ENCODE peak calls at places on chromosomes 1 and 21, in six cellular contexts. One of them, this sample, is unnamed.

GRCh38 chr21:45768741-45769049 is 125.2 kb downstream of the PCBP3 start:
- DNase-seq in body of pancreas: no peak
- DNase-seq in lower leg skin: no peak
- DNase-seq in esophagus squamous epithelium: no peak
- DNase-seq in ovary: no peak
- DNase-seq in IMR-90: no peak
- DNase-seq in this sample: peak

GRCh38 chr21:15850645-15851044 is 120.9 kb downstream of the USP25 start:
- DNase-seq in body of pancreas: no peak
- DNase-seq in lower leg skin: no peak
- DNase-seq in esophagus squamous epithelium: no peak
- DNase-seq in ovary: no peak
- DNase-seq in IMR-90: peak
- DNase-seq in this sample: no peak

GRCh38 chr21:45267390-45267760 is 20.3 kb downstream of the POFUT2 start:
- DNase-seq in body of pancreas: no peak
- DNase-seq in lower leg skin: peak
- DNase-seq in esophagus squamous epithelium: no peak
- DNase-seq in ovary: peak
- DNase-seq in IMR-90: no peak
- DNase-seq in this sample: no peak

GRCh38 chr21:44893948-44894656 is 20.6 kb upstream of the PTTG1IP start:
- DNase-seq in body of pancreas: no peak
- DNase-seq in lower leg skin: no peak
- DNase-seq in esophagus squamous epithelium: no peak
- DNase-seq in ovary: no peak
- DNase-seq in IMR-90: no peak
- DNase-seq in this sample: no peak

GRCh38 chr21:45146801-45147200 is 72.4 kb downstream of the ADARB1 start:
- DNase-seq in body of pancreas: no peak
- DNase-seq in lower leg skin: peak
- DNase-seq in esophagus squamous epithelium: no peak
- DNase-seq in ovary: no peak
- DNase-seq in IMR-90: no peak
- DNase-seq in this sample: peak

GRCh38 chr1:156090822-156091188 is 8.5 kb upstream of the MEX3A start:
- DNase-seq in body of pancreas: peak
- DNase-seq in lower leg skin: peak
- DNase-seq in esophagus squamous epithelium: no peak
- DNase-seq in ovary: peak
- DNase-seq in IMR-90: peak
- DNase-seq in this sample: peak

GRCh38 chr1:34129630-34130029 is 35.4 kb downstream of the CSMD2 start:
- DNase-seq in body of pancreas: no peak
- DNase-seq in lower leg skin: no peak
- DNase-seq in esophagus squamous epithelium: no peak
- DNase-seq in ovary: no peak
- DNase-seq in IMR-90: no peak
- DNase-seq in this sample: no peak

GRCh38 chr1:228379165-228379460 is 27.5 kb downstream of the TRIM11 start:
- DNase-seq in body of pancreas: no peak
- DNase-seq in lower leg skin: peak
- DNase-seq in esophagus squamous epithelium: no peak
- DNase-seq in ovary: peak
- DNase-seq in IMR-90: no peak
- DNase-seq in this sample: peak

GRCh38 chr1:34360574-34360973 is 183.9 kb downstream of the C1orf94 start:
- DNase-seq in body of pancreas: no peak
- DNase-seq in lower leg skin: no peak
- DNase-seq in esophagus squamous epithelium: no peak
- DNase-seq in ovary: no peak
- DNase-seq in IMR-90: no peak
- DNase-seq in this sample: no peak

GRCh38 chr1:12128120-12128519 is 38.7 kb upstream of the TNFRSF1B start:
- DNase-seq in body of pancreas: no peak
- DNase-seq in lower leg skin: no peak
- DNase-seq in esophagus squamous epithelium: no peak
- DNase-seq in ovary: no peak
- DNase-seq in IMR-90: no peak
- DNase-seq in this sample: no peak

GRCh38 chr1:242017580-242018233 is 18.8 kb upstream of the MAP1LC3C start:
- DNase-seq in body of pancreas: peak
- DNase-seq in lower leg skin: peak
- DNase-seq in esophagus squamous epithelium: no peak
- DNase-seq in ovary: peak
- DNase-seq in IMR-90: peak
- DNase-seq in this sample: no peak

GRCh38 chr1:116957646-116958045 is 43.9 kb upstream of the CD101 start:
- DNase-seq in body of pancreas: no peak
- DNase-seq in lower leg skin: no peak
- DNase-seq in esophagus squamous epithelium: no peak
- DNase-seq in ovary: no peak
- DNase-seq in IMR-90: no peak
- DNase-seq in this sample: no peak

GRCh38 chr1:110262846-110263631 is 52.9 kb downstream of the KCNC4 start:
- DNase-seq in body of pancreas: no peak
- DNase-seq in lower leg skin: peak
- DNase-seq in esophagus squamous epithelium: no peak
- DNase-seq in ovary: no peak
- DNase-seq in IMR-90: no peak
- DNase-seq in this sample: no peak

GRCh38 chr1:34739613-34740012 is 15.2 kb upstream of the GJB5 start:
- DNase-seq in body of pancreas: no peak
- DNase-seq in lower leg skin: no peak
- DNase-seq in esophagus squamous epithelium: no peak
- DNase-seq in ovary: no peak
- DNase-seq in IMR-90: no peak
- DNase-seq in this sample: no peak

GRCh38 chr1:151972533-151973270 is 21.0 kb downstream of the S100A10 start:
- DNase-seq in body of pancreas: no peak
- DNase-seq in lower leg skin: no peak
- DNase-seq in esophagus squamous epithelium: no peak
- DNase-seq in ovary: no peak
- DNase-seq in IMR-90: peak
- DNase-seq in this sample: no peak

GRCh38 chr1:114756949-114757454 is 782 bp downstream of the CSDE1 start:
- DNase-seq in body of pancreas: peak
- DNase-seq in lower leg skin: peak
- DNase-seq in esophagus squamous epithelium: no peak
- DNase-seq in ovary: peak
- DNase-seq in IMR-90: peak
- DNase-seq in this sample: peak

GRCh38 chr1:109567823-109568222 is 19.4 kb downstream of the GNAI3 start:
- DNase-seq in body of pancreas: no peak
- DNase-seq in lower leg skin: no peak
- DNase-seq in esophagus squamous epithelium: no peak
- DNase-seq in ovary: no peak
- DNase-seq in IMR-90: no peak
- DNase-seq in this sample: no peak

GRCh38 chr1:168410464-168410863 is 129.8 kb downstream of the TBX19 start:
- DNase-seq in body of pancreas: no peak
- DNase-seq in lower leg skin: no peak
- DNase-seq in esophagus squamous epithelium: no peak
- DNase-seq in ovary: no peak
- DNase-seq in IMR-90: no peak
- DNase-seq in this sample: no peak

GRCh38 chr1:193654951-193655705 is 468.7 kb upstream of the B3GALT2 start:
- DNase-seq in body of pancreas: no peak
- DNase-seq in lower leg skin: no peak
- DNase-seq in esophagus squamous epithelium: no peak
- DNase-seq in ovary: no peak
- DNase-seq in IMR-90: peak
- DNase-seq in this sample: peak

GRCh38 chr1:9589144-9589718 is 520 bp downstream of the TMEM201 start:
- DNase-seq in body of pancreas: peak
- DNase-seq in lower leg skin: no peak
- DNase-seq in esophagus squamous epithelium: no peak
- DNase-seq in ovary: peak
- DNase-seq in IMR-90: peak
- DNase-seq in this sample: peak

GRCh38 chr1:8384577-8384976 is 66.7 kb downstream of the SLC45A1 start:
- DNase-seq in body of pancreas: no peak
- DNase-seq in lower leg skin: peak
- DNase-seq in esophagus squamous epithelium: no peak
- DNase-seq in ovary: no peak
- DNase-seq in IMR-90: no peak
- DNase-seq in this sample: no peak

DNA sequence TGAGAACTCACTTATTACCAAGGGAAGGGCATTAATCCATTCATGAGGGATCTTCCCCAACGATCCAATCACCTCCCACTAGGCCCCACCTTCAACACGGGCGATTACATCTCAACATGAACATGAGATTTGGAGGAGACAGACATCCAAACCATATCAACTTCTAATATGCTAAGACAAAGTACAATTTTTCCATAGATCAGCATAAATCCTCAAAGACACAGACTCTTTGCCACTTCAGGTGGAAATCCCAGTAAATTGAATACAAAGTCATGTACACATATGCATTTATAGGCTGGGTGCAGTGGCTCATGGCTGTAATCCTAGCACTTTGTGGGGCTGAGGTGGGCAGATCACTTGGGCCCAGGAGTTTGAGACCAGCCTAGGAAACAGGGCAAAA is 18.8 kb upstream of the CXADR start:
- DNase-seq in body of pancreas: no peak
- DNase-seq in lower leg skin: no peak
- DNase-seq in esophagus squamous epithelium: no peak
- DNase-seq in ovary: no peak
- DNase-seq in IMR-90: no peak
- DNase-seq in this sample: no peak
- TF ChIP-seq POLR2A in body of pancreas: no peak
- TF ChIP-seq POLR2A in lower leg skin: no peak
- TF ChIP-seq POLR2A in esophagus squamous epithelium: no peak
- TF ChIP-seq POLR2A in ovary: no peak
- TF ChIP-seq POLR2A in IMR-90: no peak
- TF ChIP-seq POLR2A in this sample: no peak

GRCh38 chr1:100462291-100463040 is 75.5 kb upstream of the GPR88 start:
- DNase-seq in body of pancreas: no peak
- DNase-seq in lower leg skin: no peak
- DNase-seq in esophagus squamous epithelium: no peak
- DNase-seq in ovary: no peak
- DNase-seq in IMR-90: no peak
- DNase-seq in this sample: no peak

GRCh38 chr1:100459815-100460114 is 78.2 kb upstream of the GPR88 start:
- DNase-seq in body of pancreas: no peak
- DNase-seq in lower leg skin: no peak
- DNase-seq in esophagus squamous epithelium: no peak
- DNase-seq in ovary: no peak
- DNase-seq in IMR-90: no peak
- DNase-seq in this sample: no peak

GRCh38 chr1:100463809-100464424 is 74.0 kb upstream of the GPR88 start:
- DNase-seq in body of pancreas: peak
- DNase-seq in lower leg skin: no peak
- DNase-seq in esophagus squamous epithelium: no peak
- DNase-seq in ovary: peak
- DNase-seq in IMR-90: peak
- DNase-seq in this sample: peak

GRCh38 chr1:100458925-100459814 is 78.8 kb upstream of the GPR88 start:
- DNase-seq in body of pancreas: peak
- DNase-seq in lower leg skin: peak
- DNase-seq in esophagus squamous epithelium: peak
- DNase-seq in ovary: peak
- DNase-seq in IMR-90: peak
- DNase-seq in this sample: peak

DNA sequence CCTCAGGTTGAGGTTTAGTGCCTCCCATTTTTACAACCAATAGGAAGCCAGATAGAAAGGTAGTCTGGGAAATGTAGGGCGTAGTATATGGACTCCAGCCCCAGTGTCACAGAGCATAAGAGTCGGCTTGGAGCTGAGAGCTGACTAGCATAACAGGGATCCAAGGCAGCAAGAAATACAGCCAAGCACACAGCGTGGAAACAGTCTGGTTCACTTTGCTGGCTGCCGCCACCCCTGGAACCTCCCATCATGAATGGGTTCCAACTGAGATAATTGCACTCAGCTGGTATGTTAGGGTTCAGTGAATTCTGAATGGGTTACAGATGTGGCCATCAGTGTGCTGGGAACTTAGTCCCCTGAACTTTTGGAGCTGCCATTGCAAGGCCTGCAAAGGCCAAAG is 76.7 kb upstream of the GPR88 start:
- DNase-seq in body of pancreas: no peak
- DNase-seq in lower leg skin: no peak
- DNase-seq in esophagus squamous epithelium: no peak
- DNase-seq in ovary: no peak
- DNase-seq in IMR-90: no peak
- DNase-seq in this sample: no peak
- H3K4me3 ChIP-seq in body of pancreas: no peak
- H3K4me3 ChIP-seq in lower leg skin: no peak
- H3K4me3 ChIP-seq in esophagus squamous epithelium: no peak
- H3K4me3 ChIP-seq in ovary: no peak
- H3K4me3 ChIP-seq in IMR-90: no peak
- H3K4me3 ChIP-seq in this sample: no peak

DNA sequence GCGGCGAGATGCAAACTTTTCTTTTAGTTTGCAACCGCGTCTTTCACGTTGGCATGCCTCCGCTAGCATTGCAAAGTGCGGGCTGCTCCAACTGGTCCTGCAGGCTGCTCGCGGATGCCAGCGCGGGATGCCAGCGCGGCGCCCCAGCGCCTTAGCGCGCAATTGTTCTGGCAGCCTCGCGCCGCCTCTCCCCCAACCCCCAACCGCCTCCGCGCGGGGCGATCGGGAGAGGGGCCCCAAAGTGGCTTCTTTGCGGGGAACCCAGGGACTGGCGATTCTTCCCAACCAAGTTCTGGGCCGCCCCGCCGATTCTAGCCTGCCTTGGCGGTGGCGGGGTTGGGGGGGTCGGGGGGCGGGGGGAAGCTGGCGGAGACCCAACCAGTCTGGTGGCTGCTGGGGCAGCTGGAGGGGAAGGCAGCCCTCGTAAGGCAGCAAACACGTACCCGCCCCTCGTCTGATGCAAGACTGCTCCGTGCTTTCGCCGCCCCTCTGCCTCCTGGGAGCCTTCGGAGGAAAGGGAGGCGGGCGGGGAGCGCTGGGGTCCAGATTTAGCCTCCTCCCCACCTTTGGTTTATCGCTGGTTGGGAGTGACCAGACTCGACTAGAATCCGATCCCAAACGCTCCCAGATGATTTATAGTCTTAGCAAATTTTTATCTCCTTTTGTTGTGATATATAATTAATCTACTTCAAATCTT is 756 bp downstream of the PHGDH start:
- DNase-seq in body of pancreas: peak
- DNase-seq in lower leg skin: peak
- DNase-seq in esophagus squamous epithelium: no peak
- DNase-seq in ovary: peak
- DNase-seq in IMR-90: peak
- DNase-seq in this sample: peak
- TF ChIP-seq POLR2A in body of pancreas: peak
- TF ChIP-seq POLR2A in lower leg skin: no peak
- TF ChIP-seq POLR2A in esophagus squamous epithelium: no peak
- TF ChIP-seq POLR2A in ovary: no peak
- TF ChIP-seq POLR2A in IMR-90: peak
- TF ChIP-seq POLR2A in this sample: no peak

DNA sequence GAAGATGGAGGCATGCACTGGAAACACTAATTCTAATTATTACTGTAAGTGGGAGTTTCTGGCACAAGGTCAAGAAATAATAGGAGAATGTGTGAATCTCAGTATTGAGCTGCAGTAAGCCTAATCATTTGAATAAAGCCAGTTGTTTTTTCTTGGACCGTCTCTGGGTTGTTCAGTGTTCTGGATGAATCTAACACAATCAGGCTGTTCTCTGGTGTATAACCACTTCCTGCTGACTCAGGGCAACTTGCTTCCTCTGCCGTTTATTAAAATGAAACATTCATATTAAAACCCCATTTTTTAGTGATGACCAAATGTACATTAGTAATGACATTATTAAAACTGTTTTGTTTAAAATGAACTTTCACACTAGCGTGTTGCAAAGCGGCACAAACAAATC is 273.1 kb upstream of the SNX7 start:
- DNase-seq in body of pancreas: no peak
- DNase-seq in lower leg skin: no peak
- DNase-seq in esophagus squamous epithelium: no peak
- DNase-seq in ovary: no peak
- DNase-seq in IMR-90: peak
- DNase-seq in this sample: no peak
- H3K4me3 ChIP-seq in body of pancreas: no peak
- H3K4me3 ChIP-seq in lower leg skin: no peak
- H3K4me3 ChIP-seq in esophagus squamous epithelium: no peak
- H3K4me3 ChIP-seq in ovary: no peak
- H3K4me3 ChIP-seq in IMR-90: no peak
- H3K4me3 ChIP-seq in this sample: no peak

This sample was measured in heart left ventricle.